ENCODE peak calls at places on chromosomes 4 and X, in nine cellular contexts. Z is kidney tubule cell, R is activated T-cell treated with anti-CD3 and anti-CD28 coated beads for 4 hours, F is iPS-NIHi11, A is mucosa of descending colon, Q is uterus, B is BE2C, V is cardiac muscle cell, S is germinal center. H is an unnamed sample.

GRCh38 chr4:56389558-56389957 is 2.3 kb upstream of the AASDH start:
- DNase-seq in Z (no peak), R (no peak), F (no peak), A (no peak), Q (no peak), B (no peak), V (no peak), S (no peak), H (no peak)

GRCh38 chrX:39766085-39766726 is 331.6 kb downstream of the BCOR start:
- DNase-seq in Z (no peak), R (no peak), F (no peak), A (no peak), Q (no peak), B (no peak), V (no peak), S (no peak), H (no peak)

GRCh38 chr4:140071806-140072205 is 82.2 kb downstream of the MAML3 start:
- DNase-seq in Z (no peak), R (peak), F (no peak), A (no peak), Q (no peak), B (no peak), V (no peak), S (peak), H (no peak)

GRCh38 chr4:187433141-187433540 is 562.4 kb upstream of the ZFP42 start:
- DNase-seq in Z (no peak), R (no peak), F (no peak), A (no peak), Q (no peak), B (no peak), V (no peak), S (no peak), H (no peak)

GRCh38 chrX:15413101-15413500 is 28.9 kb upstream of the VEGFD start:
- DNase-seq in Z (no peak), R (no peak), F (no peak), A (no peak), Q (no peak), B (no peak), V (no peak), S (no peak), H (no peak)

GRCh38 chr4:8774071-8774470 is 97.6 kb downstream of the HMX1 start:
- DNase-seq in Z (no peak), R (no peak), F (no peak), A (no peak), Q (no peak), B (peak), V (no peak), S (no peak), H (no peak)

GRCh38 chr4:156945532-156945931 is 26.1 kb downstream of the PDGFC start:
- DNase-seq in Z (peak), R (no peak), F (no peak), A (no peak), Q (no peak), B (no peak), V (no peak), S (no peak), H (no peak)

GRCh38 chr4:577499-578450 is 1.7 kb upstream of the TMEM271 start:
- DNase-seq in Z (peak), R (no peak), F (peak), A (no peak), Q (no peak), B (no peak), V (no peak), S (no peak), H (peak)

GRCh38 chr4:13527983-13528822 is 16.1 kb downstream of the NKX3-2 start:
- DNase-seq in Z (no peak), R (no peak), F (no peak), A (no peak), Q (no peak), B (no peak), V (no peak), S (peak), H (no peak)

GRCh38 chrX:38806875-38807601 is 5.8 kb downstream of the MID1IP1 start:
- DNase-seq in Z (peak), R (no peak), F (no peak), A (no peak), Q (no peak), B (no peak), V (peak), S (no peak), H (no peak)

GRCh38 chrX:23505531-23506303 is 161.6 kb upstream of the PRDX4 start:
- DNase-seq in Z (no peak), R (no peak), F (peak), A (no peak), Q (no peak), B (no peak), V (no peak), S (no peak), H (peak)

GRCh38 chrX:12929701-12930100 is 23.3 kb downstream of the TLR8 start:
- DNase-seq in Z (peak), R (no peak), F (no peak), A (no peak), Q (no peak), B (no peak), V (no peak), S (no peak), H (no peak)

GRCh38 chr4:25088342-25088952 is 57.7 kb upstream of the LGI2 start:
- DNase-seq in Z (no peak), R (no peak), F (no peak), A (no peak), Q (no peak), B (no peak), V (peak), S (no peak), H (no peak)

GRCh38 chr4:184472540-184473264 is 1.6 kb downstream of the IRF2 start:
- DNase-seq in Z (peak), R (no peak), F (peak), A (peak), Q (peak), B (peak), V (peak), S (peak), H (peak)

GRCh38 chr4:136805582-136805981 is 726.7 kb downstream of the PCDH18 start:
- DNase-seq in Z (no peak), R (no peak), F (no peak), A (no peak), Q (no peak), B (no peak), V (no peak), S (no peak), H (no peak)